ENCODE peak calls at places on chromosomes 4 and X, in four cellular contexts. N, F, M and S are unnamed samples.

GRCh38 chr4:166121897-166122296 is 248.9 kb downstream of the TLL1 start:
- DNase-seq in N (no peak), F (no peak), M (no peak), S (no peak)

GRCh38 chrX:155048997-155049619 is 21.8 kb downstream of the CMC4 start:
- DNase-seq in N (peak; percentile 57), F (no peak), M (peak; percentile 66), S (peak; percentile 63)

GRCh38 chr4:6196324-6196723 is 4.0 kb downstream of the JAKMIP1 start:
- DNase-seq in N (no peak), F (no peak), M (no peak), S (no peak)

GRCh38 chrX:30734782-30735181 is 81.6 kb downstream of the GK start:
- DNase-seq in N (no peak), F (no peak), M (no peak), S (no peak)

GRCh38 chr4:55269970-55270369 is 76.1 kb upstream of the SRD5A3 start:
- DNase-seq in N (no peak), F (no peak), M (no peak), S (no peak)

GRCh38 chr4:109383823-109384222 is 49.8 kb upstream of the SEC24B start:
- DNase-seq in N (no peak), F (no peak), M (no peak), S (no peak)

GRCh38 chr4:148443550-148444295 is 1.5 kb upstream of the NR3C2 start:
- DNase-seq in N (peak; percentile 5), F (no peak), M (peak; percentile 53), S (no peak)

GRCh38 chrX:47181301-47181700 is 12.3 kb upstream of the UBA1 start:
- DNase-seq in N (no peak), F (no peak), M (no peak), S (no peak)

GRCh38 chr4:2535386-2536192 is 858 bp upstream of the FAM193A start:
- DNase-seq in N (no peak), F (peak; percentile 26), M (peak; percentile 88), S (no peak)

GRCh38 chrX:15310117-15310516 is 5.3 kb downstream of the ASB11 start:
- DNase-seq in N (peak; percentile 74), F (no peak), M (peak; percentile 11), S (no peak)

GRCh38 chr4:56345461-56345860 is 41.8 kb downstream of the AASDH start:
- DNase-seq in N (no peak), F (no peak), M (peak; percentile 16), S (no peak)

GRCh38 chrX:133254666-133255065 is 36.5 kb upstream of the TFDP3 start:
- DNase-seq in N (peak; percentile 81), F (no peak), M (peak; percentile 58), S (peak; percentile 69)

GRCh38 chrX:108020631-108021030 is 24.2 kb upstream of the VSIG1 start:
- DNase-seq in N (peak; percentile 54), F (no peak), M (peak; percentile 13), S (peak; percentile 44)

GRCh38 chr4:73704314-73705055 is 35.9 kb upstream of the CXCL8 start:
- DNase-seq in N (peak; percentile 100), F (no peak), M (peak; percentile 100), S (peak; percentile 76)

GRCh38 chr4:26074672-26075071 is 160.7 kb downstream of the SMIM20 start:
- DNase-seq in N (no peak), F (no peak), M (no peak), S (no peak)

GRCh38 chrX:57918750-57919436 is 8.6 kb upstream of the ZXDA start:
- DNase-seq in N (peak; percentile 71), F (no peak), M (peak; percentile 55), S (peak; percentile 61)

GRCh38 chr4:1209821-1210220 is 37.4 kb upstream of the SPON2 start:
- DNase-seq in N (no peak), F (no peak), M (peak; percentile 57), S (no peak)

GRCh38 chr4:151896880-151897279 is 136.1 kb upstream of the GATB start:
- DNase-seq in N (no peak), F (no peak), M (no peak), S (no peak)

GRCh38 chrX:18664947-18665346 is 7.0 kb downstream of the RS1 start:
- DNase-seq in N (peak; percentile 18), F (no peak), M (no peak), S (peak; percentile 12)

GRCh38 chr4:45063701-45064100 is 337.3 kb upstream of the GNPDA2 start:
- DNase-seq in N (no peak), F (no peak), M (no peak), S (no peak)

GRCh38 chr4:99462875-99463464 is 27.8 kb upstream of the ADH7 start:
- DNase-seq in N (peak; percentile 75), F (peak; percentile 4), M (peak; percentile 80), S (peak; percentile 81)